ENCODE peak calls at places on chromosomes 6 and 20, in ten cellular contexts. One of them, this sample, is unnamed.

GRCh38 chr6:6386010-6386409 is 65.5 kb upstream of the F13A1 start:
- DNase-seq in transverse colon: no peak
- DNase-seq in Panc1: no peak
- DNase-seq in HCT116: no peak
- DNase-seq in breast epithelium: no peak
- DNase-seq in HL-60: peak
- DNase-seq in HepG2: no peak
- DNase-seq in prostate gland: no peak
- DNase-seq in upper lobe of left lung: no peak
- DNase-seq in sigmoid colon: no peak
- DNase-seq in this sample: no peak

GRCh38 chr6:106134906-106135634 is 48.9 kb downstream of the PRDM1 start:
- DNase-seq in transverse colon: peak
- DNase-seq in Panc1: peak
- DNase-seq in HCT116: peak
- DNase-seq in breast epithelium: no peak
- DNase-seq in HL-60: no peak
- DNase-seq in HepG2: peak
- DNase-seq in prostate gland: no peak
- DNase-seq in upper lobe of left lung: no peak
- DNase-seq in sigmoid colon: no peak
- DNase-seq in this sample: no peak

GRCh38 chr6:112618796-112619195 is 271.7 kb downstream of the RFPL4B start:
- DNase-seq in transverse colon: no peak
- DNase-seq in Panc1: no peak
- DNase-seq in HCT116: peak
- DNase-seq in breast epithelium: no peak
- DNase-seq in HL-60: no peak
- DNase-seq in HepG2: no peak
- DNase-seq in prostate gland: no peak
- DNase-seq in upper lobe of left lung: no peak
- DNase-seq in sigmoid colon: no peak
- DNase-seq in this sample: no peak

GRCh38 chr6:137968901-137969300 is 101.8 kb downstream of the TNFAIP3 start:
- DNase-seq in transverse colon: no peak
- DNase-seq in Panc1: no peak
- DNase-seq in HCT116: no peak
- DNase-seq in breast epithelium: no peak
- DNase-seq in HL-60: no peak
- DNase-seq in HepG2: no peak
- DNase-seq in prostate gland: no peak
- DNase-seq in upper lobe of left lung: no peak
- DNase-seq in sigmoid colon: no peak
- DNase-seq in this sample: no peak

GRCh38 chr6:89792881-89793280 is 26.7 kb downstream of the MDN1 start:
- DNase-seq in transverse colon: peak
- DNase-seq in Panc1: peak
- DNase-seq in HCT116: peak
- DNase-seq in breast epithelium: no peak
- DNase-seq in HL-60: peak
- DNase-seq in HepG2: peak
- DNase-seq in prostate gland: no peak
- DNase-seq in upper lobe of left lung: no peak
- DNase-seq in sigmoid colon: no peak
- DNase-seq in this sample: no peak

GRCh38 chr20:41005361-41005729 is 23.3 kb upstream of the TOP1 start:
- DNase-seq in transverse colon: peak
- DNase-seq in Panc1: no peak
- DNase-seq in HCT116: peak
- DNase-seq in breast epithelium: peak
- DNase-seq in HL-60: no peak
- DNase-seq in HepG2: no peak
- DNase-seq in prostate gland: peak
- DNase-seq in upper lobe of left lung: no peak
- DNase-seq in sigmoid colon: peak
- DNase-seq in this sample: peak

GRCh38 chr6:33427585-33428218 is 7.8 kb downstream of the SYNGAP1 start:
- DNase-seq in transverse colon: peak
- DNase-seq in Panc1: no peak
- DNase-seq in HCT116: no peak
- DNase-seq in breast epithelium: no peak
- DNase-seq in HL-60: peak
- DNase-seq in HepG2: no peak
- DNase-seq in prostate gland: peak
- DNase-seq in upper lobe of left lung: peak
- DNase-seq in sigmoid colon: peak
- DNase-seq in this sample: no peak

GRCh38 chr6:42555477-42556457 is 8.1 kb upstream of the UBR2 start:
- DNase-seq in transverse colon: peak
- DNase-seq in Panc1: no peak
- DNase-seq in HCT116: peak
- DNase-seq in breast epithelium: no peak
- DNase-seq in HL-60: no peak
- DNase-seq in HepG2: peak
- DNase-seq in prostate gland: no peak
- DNase-seq in upper lobe of left lung: no peak
- DNase-seq in sigmoid colon: no peak
- DNase-seq in this sample: no peak

GRCh38 chr6:33419580-33420492 is at the start of gene SYNGAP1:
- DNase-seq in transverse colon: peak
- DNase-seq in Panc1: no peak
- DNase-seq in HCT116: no peak
- DNase-seq in breast epithelium: no peak
- DNase-seq in HL-60: no peak
- DNase-seq in HepG2: no peak
- DNase-seq in prostate gland: no peak
- DNase-seq in upper lobe of left lung: peak
- DNase-seq in sigmoid colon: peak
- DNase-seq in this sample: no peak

GRCh38 chr6:52076791-52077179 is 10.6 kb downstream of the PKHD1 start:
- DNase-seq in transverse colon: no peak
- DNase-seq in Panc1: no peak
- DNase-seq in HCT116: no peak
- DNase-seq in breast epithelium: no peak
- DNase-seq in HL-60: no peak
- DNase-seq in HepG2: no peak
- DNase-seq in prostate gland: no peak
- DNase-seq in upper lobe of left lung: no peak
- DNase-seq in sigmoid colon: no peak
- DNase-seq in this sample: no peak

GRCh38 chr20:19512886-19513285 is 245.2 kb upstream of the RIN2 start:
- DNase-seq in transverse colon: no peak
- DNase-seq in Panc1: no peak
- DNase-seq in HCT116: no peak
- DNase-seq in breast epithelium: no peak
- DNase-seq in HL-60: no peak
- DNase-seq in HepG2: no peak
- DNase-seq in prostate gland: no peak
- DNase-seq in upper lobe of left lung: peak
- DNase-seq in sigmoid colon: no peak
- DNase-seq in this sample: no peak

GRCh38 chr20:41424025-41424424 is 57.4 kb upstream of the EMILIN3 start:
- DNase-seq in transverse colon: no peak
- DNase-seq in Panc1: no peak
- DNase-seq in HCT116: no peak
- DNase-seq in breast epithelium: no peak
- DNase-seq in HL-60: no peak
- DNase-seq in HepG2: no peak
- DNase-seq in prostate gland: no peak
- DNase-seq in upper lobe of left lung: no peak
- DNase-seq in sigmoid colon: no peak
- DNase-seq in this sample: no peak

GRCh38 chr6:90131091-90131490 is 165.6 kb downstream of the BACH2 start:
- DNase-seq in transverse colon: no peak
- DNase-seq in Panc1: no peak
- DNase-seq in HCT116: no peak
- DNase-seq in breast epithelium: no peak
- DNase-seq in HL-60: no peak
- DNase-seq in HepG2: no peak
- DNase-seq in prostate gland: no peak
- DNase-seq in upper lobe of left lung: no peak
- DNase-seq in sigmoid colon: no peak
- DNase-seq in this sample: no peak

GRCh38 chr20:3927486-3928291 is 38.5 kb downstream of the PANK2 start:
- DNase-seq in transverse colon: no peak
- DNase-seq in Panc1: no peak
- DNase-seq in HCT116: no peak
- DNase-seq in breast epithelium: no peak
- DNase-seq in HL-60: peak
- DNase-seq in HepG2: no peak
- DNase-seq in prostate gland: no peak
- DNase-seq in upper lobe of left lung: no peak
- DNase-seq in sigmoid colon: no peak
- DNase-seq in this sample: no peak
- TF ChIP-seq POLR2AphosphoS5 in transverse colon: peak
- TF ChIP-seq POLR2AphosphoS5 in Panc1: no peak
- TF ChIP-seq POLR2AphosphoS5 in HCT116: peak
- TF ChIP-seq POLR2AphosphoS5 in breast epithelium: peak
- TF ChIP-seq POLR2AphosphoS5 in HL-60: peak
- TF ChIP-seq POLR2AphosphoS5 in HepG2: peak
- TF ChIP-seq POLR2AphosphoS5 in prostate gland: no peak
- TF ChIP-seq POLR2AphosphoS5 in upper lobe of left lung: peak
- TF ChIP-seq POLR2AphosphoS5 in sigmoid colon: no peak
- TF ChIP-seq POLR2AphosphoS5 in this sample: peak

DNA sequence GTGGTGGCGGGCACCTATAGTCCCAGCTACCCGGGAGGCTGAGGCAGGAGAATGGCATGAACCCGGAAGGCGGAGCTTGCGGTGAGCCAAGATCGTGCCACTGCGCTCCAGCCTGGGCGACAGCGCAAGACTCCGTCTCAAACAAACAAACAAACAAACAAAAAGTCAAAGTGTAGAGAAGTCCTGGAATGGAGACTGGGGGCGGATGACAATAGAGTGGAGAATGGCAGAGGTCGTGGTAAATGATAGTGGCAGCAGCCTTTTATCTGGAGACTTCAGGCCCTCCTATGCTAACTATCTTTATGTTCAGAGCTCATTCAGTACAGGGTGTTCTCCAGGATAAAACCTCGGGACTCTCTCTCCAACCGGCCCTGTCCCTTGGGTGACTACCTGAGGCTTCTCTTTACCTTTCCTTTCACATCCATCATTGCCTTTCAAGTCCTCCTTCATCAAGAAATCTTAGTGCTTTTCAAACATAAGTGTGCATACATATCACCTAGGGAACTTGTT is 1.4 kb upstream of the FKBPL start:
- DNase-seq in transverse colon: no peak
- DNase-seq in Panc1: no peak
- DNase-seq in HCT116: no peak
- DNase-seq in breast epithelium: no peak
- DNase-seq in HL-60: no peak
- DNase-seq in HepG2: no peak
- DNase-seq in prostate gland: no peak
- DNase-seq in upper lobe of left lung: no peak
- DNase-seq in sigmoid colon: peak
- DNase-seq in this sample: no peak
- TF ChIP-seq POLR2AphosphoS5 in transverse colon: no peak
- TF ChIP-seq POLR2AphosphoS5 in Panc1: no peak
- TF ChIP-seq POLR2AphosphoS5 in HCT116: no peak
- TF ChIP-seq POLR2AphosphoS5 in breast epithelium: no peak
- TF ChIP-seq POLR2AphosphoS5 in HL-60: no peak
- TF ChIP-seq POLR2AphosphoS5 in HepG2: no peak
- TF ChIP-seq POLR2AphosphoS5 in prostate gland: no peak
- TF ChIP-seq POLR2AphosphoS5 in upper lobe of left lung: no peak
- TF ChIP-seq POLR2AphosphoS5 in sigmoid colon: no peak
- TF ChIP-seq POLR2AphosphoS5 in this sample: no peak

GRCh38 chr20:51126337-51126736 is 103.4 kb upstream of the KCNG1 start:
- DNase-seq in transverse colon: no peak
- DNase-seq in Panc1: no peak
- DNase-seq in HCT116: no peak
- DNase-seq in breast epithelium: no peak
- DNase-seq in HL-60: no peak
- DNase-seq in HepG2: no peak
- DNase-seq in prostate gland: no peak
- DNase-seq in upper lobe of left lung: no peak
- DNase-seq in sigmoid colon: no peak
- DNase-seq in this sample: no peak

GRCh38 chr20:51125095-51125494 is 102.2 kb upstream of the KCNG1 start:
- DNase-seq in transverse colon: no peak
- DNase-seq in Panc1: no peak
- DNase-seq in HCT116: no peak
- DNase-seq in breast epithelium: no peak
- DNase-seq in HL-60: no peak
- DNase-seq in HepG2: no peak
- DNase-seq in prostate gland: no peak
- DNase-seq in upper lobe of left lung: no peak
- DNase-seq in sigmoid colon: no peak
- DNase-seq in this sample: no peak

GRCh38 chr20:51127713-51128112 is 104.8 kb upstream of the KCNG1 start:
- DNase-seq in transverse colon: no peak
- DNase-seq in Panc1: no peak
- DNase-seq in HCT116: no peak
- DNase-seq in breast epithelium: no peak
- DNase-seq in HL-60: no peak
- DNase-seq in HepG2: no peak
- DNase-seq in prostate gland: no peak
- DNase-seq in upper lobe of left lung: no peak
- DNase-seq in sigmoid colon: no peak
- DNase-seq in this sample: no peak

GRCh38 chr20:51128198-51128597 is 105.3 kb upstream of the KCNG1 start:
- DNase-seq in transverse colon: no peak
- DNase-seq in Panc1: no peak
- DNase-seq in HCT116: no peak
- DNase-seq in breast epithelium: no peak
- DNase-seq in HL-60: no peak
- DNase-seq in HepG2: no peak
- DNase-seq in prostate gland: no peak
- DNase-seq in upper lobe of left lung: no peak
- DNase-seq in sigmoid colon: no peak
- DNase-seq in this sample: no peak

DNA sequence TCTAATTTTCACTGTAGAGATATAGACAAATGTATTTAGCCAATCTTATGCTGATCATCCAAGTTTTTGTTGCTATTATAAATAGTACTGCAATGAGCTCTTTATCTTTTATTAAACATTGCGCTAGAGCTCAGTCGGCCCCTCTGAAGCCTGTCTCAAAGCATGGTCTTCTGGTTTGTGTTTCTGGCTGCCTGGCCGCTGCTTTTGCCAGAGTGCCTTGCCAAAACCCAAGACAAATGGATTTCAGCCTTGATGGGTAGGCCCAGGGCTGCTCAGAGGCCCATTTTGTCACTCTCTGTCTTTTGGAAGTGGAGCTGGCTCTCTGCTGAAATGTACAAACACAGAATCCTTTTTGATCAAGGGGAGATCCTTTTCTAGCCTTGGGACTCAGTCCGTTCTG is 102.9 kb upstream of the KCNG1 start:
- DNase-seq in transverse colon: no peak
- DNase-seq in Panc1: no peak
- DNase-seq in HCT116: no peak
- DNase-seq in breast epithelium: no peak
- DNase-seq in HL-60: no peak
- DNase-seq in HepG2: no peak
- DNase-seq in prostate gland: no peak
- DNase-seq in upper lobe of left lung: no peak
- DNase-seq in sigmoid colon: peak
- DNase-seq in this sample: no peak
- TF ChIP-seq POLR2AphosphoS5 in transverse colon: peak
- TF ChIP-seq POLR2AphosphoS5 in Panc1: no peak
- TF ChIP-seq POLR2AphosphoS5 in HCT116: no peak
- TF ChIP-seq POLR2AphosphoS5 in breast epithelium: no peak
- TF ChIP-seq POLR2AphosphoS5 in HL-60: no peak
- TF ChIP-seq POLR2AphosphoS5 in HepG2: no peak
- TF ChIP-seq POLR2AphosphoS5 in prostate gland: no peak
- TF ChIP-seq POLR2AphosphoS5 in upper lobe of left lung: no peak
- TF ChIP-seq POLR2AphosphoS5 in sigmoid colon: peak
- TF ChIP-seq POLR2AphosphoS5 in this sample: peak

GRCh38 chr6:54533567-54533966 is 225.3 kb downstream of the TINAG start:
- DNase-seq in transverse colon: no peak
- DNase-seq in Panc1: no peak
- DNase-seq in HCT116: no peak
- DNase-seq in breast epithelium: no peak
- DNase-seq in HL-60: no peak
- DNase-seq in HepG2: no peak
- DNase-seq in prostate gland: no peak
- DNase-seq in upper lobe of left lung: no peak
- DNase-seq in sigmoid colon: no peak
- DNase-seq in this sample: no peak
- TF ChIP-seq POLR2AphosphoS5 in transverse colon: no peak
- TF ChIP-seq POLR2AphosphoS5 in Panc1: no peak
- TF ChIP-seq POLR2AphosphoS5 in HCT116: no peak
- TF ChIP-seq POLR2AphosphoS5 in breast epithelium: no peak
- TF ChIP-seq POLR2AphosphoS5 in HL-60: no peak
- TF ChIP-seq POLR2AphosphoS5 in HepG2: no peak
- TF ChIP-seq POLR2AphosphoS5 in prostate gland: no peak
- TF ChIP-seq POLR2AphosphoS5 in upper lobe of left lung: no peak
- TF ChIP-seq POLR2AphosphoS5 in sigmoid colon: no peak
- TF ChIP-seq POLR2AphosphoS5 in this sample: no peak